ENCODE peak calls at places on chromosome 4, in nine cellular contexts. P is fibroblast of lung, X is DND-41, F is cardiac fibroblast, N is hepatocyte, W is IMR-90, G is upper lobe of left lung, T is fibroblast of mammary gland, H is cardiac muscle cell. U is an unnamed sample.

GRCh38 chr4:124409044-124409443 is 303.5 kb downstream of the ANKRD50 start:
- DNase-seq in X (no peak), N (no peak), F (no peak), T (peak; percentile 23), P (no peak), W (peak; percentile 39), G (no peak), H (no peak), U (no peak)

GRCh38 chr4:8414377-8414776 is 26.1 kb downstream of the ACOX3 start:
- DNase-seq in T (no peak), F (no peak), W (no peak), P (no peak), H (no peak), N (no peak), X (peak; percentile 26), G (no peak), U (no peak)

GRCh38 chr4:52853351-52853750 is 8.8 kb upstream of the RASL11B start:
- DNase-seq in F (peak; percentile 72), P (peak; percentile 40), N (no peak), G (no peak), H (peak; percentile 62), X (no peak), T (peak; percentile 59), W (peak; percentile 41), U (peak; percentile 51)

GRCh38 chr4:126661194-126661593 is 971.6 kb upstream of the INTU start:
- DNase-seq in X (no peak), G (no peak), N (no peak), F (peak; percentile 53), W (peak; percentile 28), P (no peak), T (no peak), H (peak; percentile 45), U (no peak)

GRCh38 chr4:3489451-3489962 is 26.4 kb downstream of the DOK7 start:
- DNase-seq in H (no peak), T (no peak), P (no peak), N (no peak), W (no peak), X (peak; percentile 33), F (no peak), G (peak; percentile 81), U (no peak)

GRCh38 chr4:11634283-11634682 is 205.6 kb upstream of the HS3ST1 start:
- DNase-seq in N (peak; percentile 59), W (no peak), T (no peak), F (no peak), P (no peak), G (no peak), X (no peak), H (no peak), U (peak; percentile 90)

GRCh38 chr4:148831945-148832344 is 389.7 kb upstream of the NR3C2 start:
- DNase-seq in W (peak; percentile 96), F (peak; percentile 76), H (no peak), X (no peak), N (no peak), G (no peak), T (peak; percentile 95), P (peak; percentile 91), U (peak; percentile 92)

GRCh38 chr4:94410678-94411206 is 41.0 kb upstream of the PDLIM5 start:
- DNase-seq in X (no peak), H (no peak), G (no peak), W (no peak), P (peak; percentile 71), F (peak; percentile 95), T (peak; percentile 97), N (peak; percentile 8), U (peak; percentile 96)

GRCh38 chr4:95637047-95637600 is 88.4 kb upstream of the UNC5C start:
- DNase-seq in N (peak; percentile 38), H (peak; percentile 50), P (peak; percentile 31), W (no peak), T (peak; percentile 0), X (no peak), G (no peak), F (peak; percentile 55), U (peak; percentile 37)

GRCh38 chr4:88028961-88029360 is 21.5 kb downstream of the PKD2 start:
- DNase-seq in T (no peak), X (no peak), P (no peak), H (no peak), W (no peak), G (no peak), F (no peak), N (no peak), U (no peak)

GRCh38 chr4:47824844-47825243 is 13.0 kb downstream of the CORIN start:
- DNase-seq in N (peak; percentile 56), G (no peak), F (no peak), X (no peak), H (peak; percentile 97), T (no peak), P (no peak), W (no peak), U (no peak)

GRCh38 chr4:112766422-112766821 is 129.5 kb downstream of the LARP7 start:
- DNase-seq in N (peak; percentile 49), X (no peak), P (peak; percentile 55), F (peak; percentile 48), G (no peak), H (peak; percentile 13), T (peak; percentile 43), W (peak; percentile 17), U (peak; percentile 49)

GRCh38 chr4:52103314-52103713 is 52.2 kb downstream of the SPATA18 start:
- DNase-seq in P (peak; percentile 19), F (peak; percentile 23), G (no peak), T (peak; percentile 63), W (no peak), N (peak; percentile 23), X (no peak), H (peak; percentile 40), U (peak; percentile 41)

GRCh38 chr4:16264798-16265197 is 38.5 kb upstream of the TAPT1 start:
- DNase-seq in H (peak; percentile 39), G (no peak), N (peak; percentile 51), T (peak; percentile 65), P (peak; percentile 70), F (peak; percentile 71), W (peak; percentile 58), X (no peak), U (peak; percentile 52)

GRCh38 chr4:52638717-52639116 is 20.4 kb downstream of the USP46 start:
- DNase-seq in X (no peak), P (no peak), N (no peak), W (no peak), T (no peak), H (no peak), F (no peak), G (no peak), U (no peak)

GRCh38 chr4:139901516-139902327 is 236.1 kb downstream of the MGST2 start:
- DNase-seq in T (peak; percentile 54), P (peak; percentile 69), H (no peak), N (no peak), F (no peak), X (no peak), W (peak; percentile 44), G (no peak), U (peak; percentile 47)
- H3K4me3 ChIP-seq in T (peak overlapping the region; percentile 43), P (peak overlapping the region; percentile 18), H (no peak overlapping the region), N (no peak overlapping the region), F (peak overlapping the region; percentile 1), X (no peak overlapping the region), W (peak overlapping the region; percentile 38), G (peak overlapping the region; percentile 27), U (peak overlapping the region; percentile 3)

GRCh38 chr4:82559735-82560120 is 2.1 kb downstream of the TMEM150C start:
- DNase-seq in G (no peak), X (no peak), W (no peak), H (peak; percentile 64), T (no peak), F (no peak), P (no peak), N (no peak), U (no peak)

GRCh38 chr4:82560853-82561744 is 689 bp downstream of the TMEM150C start:
- DNase-seq in P (no peak), H (no peak), X (no peak), W (no peak), F (no peak), N (peak; percentile 14), T (no peak), G (peak; percentile 84), U (no peak)

GRCh38 chr4:82551734-82552133 is 10.1 kb downstream of the TMEM150C start:
- DNase-seq in H (no peak), X (no peak), F (no peak), G (no peak), T (no peak), N (no peak), W (no peak), P (no peak), U (no peak)

GRCh38 chr4:82553020-82553419 is 8.8 kb downstream of the TMEM150C start:
- DNase-seq in F (no peak), X (no peak), N (no peak), P (no peak), T (no peak), W (no peak), G (no peak), H (no peak), U (no peak)

DNA sequence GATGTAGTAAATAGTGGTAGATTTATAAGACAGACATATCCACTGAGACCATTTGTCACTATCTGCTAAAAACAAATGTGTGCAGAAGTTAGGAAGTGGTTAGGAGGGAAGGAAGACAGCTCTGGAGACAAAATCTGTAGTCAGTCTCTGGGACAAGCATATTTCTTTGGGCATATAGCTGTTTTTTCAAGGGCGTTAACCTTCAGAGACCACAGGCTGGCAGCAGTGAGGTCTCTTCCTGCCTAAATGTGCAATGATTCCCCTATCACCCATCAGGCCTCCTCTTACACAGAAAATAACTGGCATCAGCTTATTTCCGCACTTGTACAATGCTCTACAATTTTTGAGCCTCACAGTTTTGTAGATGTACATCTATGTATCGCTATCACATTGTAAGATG is 6.5 kb downstream of the TMEM150C start:
- DNase-seq in F (no peak), X (no peak), G (no peak), T (no peak), N (no peak), W (no peak), H (no peak), P (no peak), U (no peak)
- TF ChIP-seq CTCF in F (no peak), X (peak; percentile 42), G (no peak), T (peak; percentile 5), N (peak; percentile 3), W (no peak), H (peak; percentile 13), P (no peak), U (no peak)

GRCh38 chr4:133003169-133003568 is 145.9 kb upstream of the PCDH10 start:
- DNase-seq in W (no peak), F (no peak), X (no peak), P (no peak), H (no peak), G (no peak), N (no peak), T (no peak), U (no peak)
- H3K4me3 ChIP-seq in W (no peak overlapping the region), F (no peak overlapping the region), X (no peak overlapping the region), P (no peak overlapping the region), H (no peak overlapping the region), G (no peak overlapping the region), N (no peak overlapping the region), T (no peak overlapping the region), U (no peak overlapping the region)

DNA sequence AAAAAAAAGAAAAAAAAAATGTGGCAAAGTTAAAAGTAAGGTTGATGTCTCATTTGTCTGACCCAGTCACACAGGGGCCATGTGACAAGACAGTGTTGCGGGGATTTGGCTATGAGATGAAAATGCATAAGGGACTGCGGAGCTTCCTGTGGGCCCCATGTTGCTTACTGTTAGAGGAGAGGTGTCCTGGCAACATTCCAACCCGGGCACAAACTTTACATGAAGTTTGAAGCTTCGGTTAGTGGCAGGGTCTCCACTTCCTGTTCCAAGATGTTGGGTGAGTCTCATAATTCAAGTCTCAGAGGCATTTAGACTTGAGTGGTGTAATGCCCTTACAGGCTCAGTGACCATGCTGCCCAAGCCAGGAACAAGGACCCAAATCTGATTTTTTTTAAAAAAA is 111.3 kb downstream of the MAML3 start:
- DNase-seq in X (peak; percentile 86), F (no peak), H (no peak), W (no peak), G (no peak), T (no peak), N (no peak), P (no peak), U (no peak)
- TF ChIP-seq CTCF in X (no peak), F (no peak), H (no peak), W (no peak), G (no peak), T (no peak), N (no peak), P (no peak), U (no peak)